ENCODE peak calls at places on chromosome 10, in seven cellular contexts. V, U, T, A, H, X and Q are unnamed samples.

GRCh38 chr10:102422586-102423129 is 2.0 kb downstream of the FBXL15 start:
- DNase-seq in U (peak), X (no peak), T (no peak), H (no peak), A (peak), V (peak), Q (peak)

GRCh38 chr10:45514283-45515270 is 140.6 kb downstream of the ALOX5 start:
- DNase-seq in X (no peak), V (no peak), U (no peak), A (no peak), H (no peak), T (no peak), Q (peak)

GRCh38 chr10:17951868-17952371 is at the start of gene SLC39A12:
- DNase-seq in H (no peak), X (no peak), A (no peak), U (no peak), T (no peak), V (peak), Q (no peak)

GRCh38 chr10:62083413-62083794 is 181.9 kb downstream of the ARID5B start:
- DNase-seq in T (no peak), A (no peak), V (peak), X (no peak), H (peak), U (no peak), Q (no peak)

GRCh38 chr10:28939352-28940157 is 262.2 kb downstream of the BAMBI start:
- DNase-seq in H (peak), X (no peak), A (peak), V (no peak), T (no peak), U (no peak), Q (peak)

GRCh38 chr10:93280699-93281366 is 201.3 kb downstream of the MYOF start:
- DNase-seq in V (no peak), H (no peak), X (no peak), T (no peak), U (no peak), A (no peak), Q (no peak)

GRCh38 chr10:127308031-127308430 is 111.6 kb upstream of the INSYN2A start:
- DNase-seq in U (no peak), A (no peak), X (no peak), T (no peak), H (no peak), V (no peak), Q (no peak)

GRCh38 chr10:49751216-49751615 is 10.9 kb downstream of the OGDHL start:
- DNase-seq in V (no peak), A (no peak), H (no peak), U (no peak), X (no peak), T (no peak), Q (peak)